ENCODE peak calls at places on chromosomes 11 and 22, in four cellular contexts. A, Y, N and B are unnamed samples.

GRCh38 chr11:118142081-118142480 is 10.5 kb downstream of the SCN4B start:
- DNase-seq in A (no peak), Y (no peak), N (no peak), B (peak; percentile 75)

GRCh38 chr11:38460901-38461300 is 1862.9 kb upstream of the RAG2 start:
- DNase-seq in A (no peak), Y (peak; percentile 16), N (peak; percentile 56), B (peak; percentile 26)

GRCh38 chr22:19756288-19757128 is 4.1 kb upstream of the TBX1 start:
- DNase-seq in A (no peak), Y (peak; percentile 32), N (peak; percentile 80), B (peak; percentile 67)

GRCh38 chr22:50118557-50119168 is 28.9 kb downstream of the MOV10L1 start:
- DNase-seq in A (no peak), Y (no peak), N (no peak), B (no peak)

GRCh38 chr22:20131593-20131855 is at the start of gene ZDHHC8:
- DNase-seq in A (no peak), Y (no peak), N (no peak), B (no peak)

GRCh38 chr11:30914143-30914762 is 328.1 kb upstream of the MPPED2 start:
- DNase-seq in A (no peak), Y (peak; percentile 81), N (peak; percentile 56), B (peak; percentile 25)

GRCh38 chr22:50733521-50734342 is 4.3 kb upstream of the ACR start:
- DNase-seq in A (peak; percentile 10), Y (peak; percentile 34), N (peak; percentile 12), B (no peak)

GRCh38 chr22:50173221-50173982 is 2.9 kb downstream of the PANX2 start:
- DNase-seq in A (no peak), Y (no peak), N (no peak), B (no peak)

GRCh38 chr11:8501838-8502237 is 92.2 kb downstream of the STK33 start:
- DNase-seq in A (no peak), Y (no peak), N (no peak), B (no peak)

GRCh38 chr11:75667831-75668507 is 869 bp downstream of the MAP6 start:
- DNase-seq in A (no peak), Y (peak; percentile 74), N (no peak), B (peak; percentile 12)

GRCh38 chr11:48064306-48064705 is 83.9 kb downstream of the PTPRJ start:
- DNase-seq in A (no peak), Y (no peak), N (no peak), B (no peak)

GRCh38 chr11:77068461-77069335 is 1.9 kb downstream of the CAPN5 start:
- DNase-seq in A (no peak), Y (no peak), N (peak; percentile 46), B (no peak)

GRCh38 chr11:45211732-45212131 is 65.3 kb downstream of the PRDM11 start:
- DNase-seq in A (no peak), Y (no peak), N (no peak), B (no peak)

GRCh38 chr11:45212566-45213315 is 66.3 kb downstream of the PRDM11 start:
- DNase-seq in A (no peak), Y (peak; percentile 45), N (no peak), B (no peak)

GRCh38 chr11:45215098-45215497 is 68.7 kb downstream of the PRDM11 start:
- DNase-seq in A (no peak), Y (no peak), N (no peak), B (no peak)

GRCh38 chr11:45213717-45214116 is 67.3 kb downstream of the PRDM11 start:
- DNase-seq in A (no peak), Y (no peak), N (no peak), B (no peak)

GRCh38 chr11:45213316-45213665 is 66.9 kb downstream of the PRDM11 start:
- DNase-seq in A (no peak), Y (no peak), N (no peak), B (no peak)
- H3K27ac ChIP-seq in A (no peak overlapping the region), Y (no peak overlapping the region), N (no peak overlapping the region), B (no peak overlapping the region)

DNA sequence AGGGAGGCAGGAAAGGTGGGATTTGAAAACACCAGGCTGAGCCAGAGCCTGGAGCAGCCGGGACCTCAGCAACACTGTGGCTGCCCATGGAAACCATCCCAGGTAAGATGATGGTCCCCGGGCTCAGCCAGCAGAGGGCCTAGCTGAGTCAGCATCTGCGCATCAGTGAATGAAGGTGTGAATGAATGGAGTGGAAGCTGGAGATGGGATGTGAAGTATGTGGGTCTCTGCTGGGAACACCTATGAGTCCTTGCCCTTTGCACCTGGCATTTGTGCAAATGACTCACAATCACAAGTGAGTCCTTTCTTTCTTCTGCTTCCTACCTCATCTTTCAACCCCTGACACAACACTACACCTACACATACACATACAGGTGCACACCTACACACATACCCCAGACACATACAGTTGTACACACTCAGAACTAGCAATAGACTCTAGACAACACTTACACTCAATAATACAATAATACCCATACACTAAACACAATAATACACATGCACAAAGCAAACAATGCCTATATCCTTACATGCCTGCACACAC is 62.8 kb upstream of the PRDM11 start:
- DNase-seq in A (no peak), Y (peak; percentile 76), N (no peak), B (peak; percentile 20)
- TF ChIP-seq CTCF in A (no peak), Y (peak; percentile 90), N (no peak), B (no peak)

DNA sequence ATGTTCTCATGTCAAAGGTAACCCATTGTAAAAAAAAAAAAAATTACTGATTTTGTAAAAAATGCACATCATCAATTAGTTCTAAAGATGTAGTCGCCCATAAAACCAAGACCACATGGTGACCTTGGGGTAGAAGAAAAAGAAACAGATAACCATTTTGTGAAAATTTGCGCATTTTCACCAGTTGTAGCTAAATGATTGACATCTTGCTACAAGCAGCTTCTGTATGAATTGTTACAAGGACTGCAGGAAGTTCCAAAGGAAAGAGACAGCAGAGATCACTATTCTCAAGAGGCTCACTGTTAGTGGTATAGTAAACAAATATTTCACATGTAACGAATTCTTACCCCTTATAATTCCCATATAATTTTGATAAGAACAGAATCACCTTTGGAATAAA is 48.7 kb downstream of the MAML2 start:
- DNase-seq in A (no peak), Y (no peak), N (no peak), B (no peak)
- H3K27ac ChIP-seq in A (peak overlapping the region; percentile 83), Y (no peak overlapping the region), N (peak overlapping the region; percentile 34), B (no peak overlapping the region)

DNA sequence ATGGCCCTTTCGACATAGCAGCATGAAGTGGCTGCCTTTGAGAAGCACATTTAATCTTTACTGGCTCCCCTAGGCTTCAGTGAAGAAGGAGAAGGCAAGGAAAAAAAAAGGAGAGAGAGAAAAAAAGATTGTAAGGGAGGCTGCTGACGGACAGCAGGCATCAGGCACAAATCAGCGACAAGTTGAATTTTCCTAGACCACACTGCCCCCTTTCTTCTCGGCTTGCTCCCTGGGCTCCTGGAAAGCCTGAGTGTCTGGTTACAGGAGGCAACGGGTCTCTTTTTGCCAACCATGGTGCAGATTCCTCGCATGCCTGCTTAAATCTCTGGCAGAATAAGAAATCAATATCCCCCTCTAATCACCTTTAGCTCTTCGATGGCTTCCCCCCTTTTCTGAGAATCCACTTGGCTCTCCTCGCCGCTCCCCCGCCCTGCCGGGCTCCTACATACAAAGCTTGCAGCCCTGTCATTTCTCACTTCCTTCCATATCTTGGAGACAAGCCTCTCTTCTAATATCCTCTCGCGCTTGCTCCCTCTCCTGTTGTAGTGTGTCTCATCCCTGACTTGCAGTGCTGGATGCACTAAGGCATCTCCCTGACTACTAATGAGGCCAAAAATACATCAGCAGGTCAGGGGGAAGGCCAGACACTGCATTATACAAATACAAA is 14.3 kb downstream of the BLID start:
- DNase-seq in A (peak; percentile 54), Y (peak; percentile 52), N (no peak), B (no peak)
- TF ChIP-seq CTCF in A (peak; percentile 33), Y (peak; percentile 80), N (no peak), B (no peak)

GRCh38 chr11:45048870-45049825 is 97.3 kb upstream of the PRDM11 start:
- DNase-seq in A (no peak), Y (peak; percentile 79), N (no peak), B (no peak)
- H3K27ac ChIP-seq in A (no peak overlapping the region), Y (peak overlapping the region; percentile 21), N (peak overlapping the region; percentile 25), B (peak overlapping the region; percentile 7)

DNA sequence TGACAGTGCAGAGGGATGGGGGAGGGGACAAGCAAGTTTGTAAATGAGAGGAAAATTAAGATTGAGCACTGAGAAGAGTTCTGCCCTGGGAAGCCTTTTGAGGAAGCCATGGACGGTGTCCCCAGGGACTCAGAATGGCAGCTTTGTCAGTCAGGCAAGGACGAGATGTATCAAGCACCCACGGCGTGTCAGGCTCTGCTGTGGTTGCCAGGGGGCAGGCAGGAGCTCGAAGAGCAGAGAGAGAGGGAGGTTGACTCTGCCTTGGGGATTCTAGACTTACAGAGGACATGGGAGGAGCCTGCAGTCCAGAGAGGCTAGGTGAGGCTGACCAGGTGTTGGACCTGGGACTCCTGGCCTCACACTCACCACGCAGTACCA is 29.1 kb upstream of the SYT7 start:
- DNase-seq in A (no peak), Y (peak; percentile 88), N (peak; percentile 63), B (no peak)
- TF ChIP-seq CTCF in A (no peak), Y (peak; percentile 72), N (no peak), B (no peak)

DNA sequence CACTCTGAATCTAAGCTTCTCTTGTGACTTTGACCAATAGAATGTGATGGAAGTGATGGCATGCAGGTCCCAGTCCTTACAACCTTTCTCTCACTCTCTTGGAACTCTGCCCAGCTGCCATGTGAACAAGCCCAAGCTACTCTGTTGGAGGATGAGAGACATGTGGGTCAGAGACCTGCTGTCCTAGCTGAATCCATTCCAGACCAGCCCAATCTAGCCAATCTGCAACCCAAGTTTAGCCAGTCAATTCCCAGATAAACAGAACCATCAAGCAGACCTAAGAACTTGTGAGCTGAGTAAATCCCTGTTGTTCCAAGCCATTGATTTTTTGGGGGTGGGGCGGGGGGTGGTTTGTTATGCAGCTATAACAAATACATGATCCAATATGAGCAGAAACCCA is 69.2 kb upstream of the GRK3 start:
- DNase-seq in A (no peak), Y (peak; percentile 53), N (no peak), B (no peak)
- H3K27ac ChIP-seq in A (no peak overlapping the region), Y (peak overlapping the region; percentile 91), N (no peak overlapping the region), B (no peak overlapping the region)

GRCh38 chr11:100999756-101000155 is 129.9 kb downstream of the PGR start:
- DNase-seq in A (no peak), Y (no peak), N (no peak), B (no peak)

GRCh38 chr11:101008961-101009684 is 120.5 kb downstream of the PGR start:
- DNase-seq in A (no peak), Y (no peak), N (no peak), B (no peak)

GRCh38 chr11:101003468-101003867 is 126.1 kb downstream of the PGR start:
- DNase-seq in A (no peak), Y (no peak), N (no peak), B (no peak)
- TF ChIP-seq CTCF in A (no peak), Y (no peak), N (no peak), B (no peak)

GRCh38 chr11:65308281-65308891 is 6.3 kb upstream of the CDC42EP2 start:
- DNase-seq in A (no peak), Y (no peak), N (no peak), B (no peak)
- H3K27ac ChIP-seq in A (peak overlapping the region; percentile 25), Y (no peak overlapping the region), N (peak overlapping the region; percentile 74), B (peak overlapping the region; percentile 97)

GRCh38 chr22:37982151-37982838 is 2.1 kb downstream of the SOX10 start:
- DNase-seq in A (no peak), Y (no peak), N (no peak), B (no peak)

GRCh38 chr22:37985050-37985585 is 763 bp upstream of the SOX10 start:
- DNase-seq in A (no peak), Y (no peak), N (no peak), B (no peak)

GRCh38 chr22:37983860-37984791 is at the start of gene SOX10:
- DNase-seq in A (peak; percentile 22), Y (peak; percentile 73), N (no peak), B (no peak)

GRCh38 chr22:37981282-37982011 is 2.9 kb downstream of the SOX10 start:
- DNase-seq in A (no peak), Y (no peak), N (no peak), B (no peak)

GRCh38 chr22:37982938-37983859 is 1.2 kb downstream of the SOX10 start:
- DNase-seq in A (no peak), Y (no peak), N (no peak), B (no peak)
- TF ChIP-seq CTCF in A (peak; percentile 34), Y (no peak), N (peak; percentile 66), B (no peak)